ENCODE peak calls at places on chromosomes 7 and 10, in six cellular contexts. H is breast epithelium; P is type B pancreatic cell; U is T-cell; B is activated CD8-positive, alpha-beta memory T cell treated with anti-CD3 and anti-CD28 coated beads, Interleukin-2, amount 10 ng/mL, durations not matched to agents 7 days and 5 days; Z is HFF-Myc. Q is an unnamed sample.

GRCh38 chr7:2106920-2107319 is 125.8 kb downstream of the MAD1L1 start:
- DNase-seq in H (no peak), P (no peak), U (no peak), B (no peak), Z (no peak), Q (peak; percentile 72)

GRCh38 chr10:77351386-77351785 is 286.2 kb downstream of the KCNMA1 start:
- DNase-seq in H (no peak), P (no peak), U (no peak), B (no peak), Z (no peak), Q (no peak)

GRCh38 chr10:30540286-30540685 is 89.3 kb downstream of the LYZL2 start:
- DNase-seq in H (no peak), P (no peak), U (no peak), B (no peak), Z (no peak), Q (no peak)

GRCh38 chr10:58932126-58932525 is 244.3 kb upstream of the PHYHIPL start:
- DNase-seq in H (no peak), P (no peak), U (no peak), B (no peak), Z (no peak), Q (no peak)

GRCh38 chr7:140049339-140050024 is 13.3 kb downstream of the PARP12 start:
- DNase-seq in H (no peak), P (peak; percentile 47), U (no peak), B (no peak), Z (no peak), Q (no peak)

GRCh38 chr7:116706668-116707126 is 34.7 kb downstream of the MET start:
- DNase-seq in H (no peak), P (no peak), U (no peak), B (no peak), Z (no peak), Q (no peak)

GRCh38 chr7:141709749-141710148 is 1.6 kb downstream of the WEE2 start:
- DNase-seq in H (no peak), P (no peak), U (no peak), B (no peak), Z (no peak), Q (no peak)

GRCh38 chr7:153522261-153522660 is 529.9 kb upstream of the DPP6 start:
- DNase-seq in H (no peak), P (no peak), U (no peak), B (no peak), Z (no peak), Q (no peak)

GRCh38 chr7:154489897-154490296 is 437.7 kb downstream of the DPP6 start:
- DNase-seq in H (no peak), P (no peak), U (no peak), B (no peak), Z (no peak), Q (no peak)

GRCh38 chr7:147607151-147607800 is 983.3 kb upstream of the C7orf33 start:
- DNase-seq in H (no peak), P (no peak), U (no peak), B (no peak), Z (no peak), Q (peak; percentile 63)

GRCh38 chr7:77631820-77632219 is 64.4 kb upstream of the RSBN1L start:
- DNase-seq in H (no peak), P (no peak), U (no peak), B (no peak), Z (no peak), Q (no peak)

GRCh38 chr7:128740996-128741395 is 1.8 kb downstream of the CALU start:
- DNase-seq in H (no peak), P (no peak), U (no peak), B (no peak), Z (no peak), Q (no peak)

GRCh38 chr10:31584789-31585406 is 265.9 kb downstream of the ZEB1 start:
- DNase-seq in H (no peak), P (no peak), U (no peak), B (no peak), Z (no peak), Q (no peak)

GRCh38 chr7:73887762-73888161 is 26.8 kb downstream of the TMEM270 start:
- DNase-seq in H (no peak), P (no peak), U (no peak), B (no peak), Z (no peak), Q (no peak)

GRCh38 chr7:77531038-77531437 is 6.1 kb upstream of the PTPN12 start:
- DNase-seq in H (no peak), P (no peak), U (no peak), B (no peak), Z (no peak), Q (no peak)

GRCh38 chr7:112137141-112138101 is 68.8 kb downstream of the DOCK4 start:
- DNase-seq in H (no peak), P (no peak), U (no peak), B (no peak), Z (no peak), Q (peak; percentile 61)

GRCh38 chr7:8440670-8441069 is 7.3 kb downstream of the NXPH1 start:
- DNase-seq in H (no peak), P (no peak), U (no peak), B (no peak), Z (no peak), Q (peak; percentile 41)

GRCh38 chr10:24952146-24952700 is at the start of gene PRTFDC1:
- DNase-seq in H (no peak), P (no peak), U (peak; percentile 9), B (peak; percentile 50), Z (no peak), Q (peak; percentile 81)

GRCh38 chr7:63113713-63114285 is 884.9 kb upstream of the ZNF722 start:
- DNase-seq in H (no peak), P (no peak), U (no peak), B (no peak), Z (no peak), Q (no peak)

GRCh38 chr7:47794016-47794415 is 154.2 kb downstream of the PKD1L1 start:
- DNase-seq in H (no peak), P (no peak), U (no peak), B (no peak), Z (no peak), Q (no peak)

GRCh38 chr7:6271694-6272371 is 591 bp downstream of the CYTH3 start:
- DNase-seq in H (no peak), P (no peak), U (no peak), B (no peak), Z (no peak), Q (peak; percentile 72)

GRCh38 chr10:127962205-127962604 is 55.3 kb downstream of the PTPRE start:
- DNase-seq in H (no peak), P (no peak), U (no peak), B (no peak), Z (no peak), Q (no peak)

GRCh38 chr10:127863231-127863825 is 29.4 kb downstream of the CLRN3 start:
- DNase-seq in H (no peak), P (no peak), U (no peak), B (no peak), Z (peak; percentile 25), Q (no peak)

GRCh38 chr10:43082087-43082486 is 5.2 kb downstream of the RET start:
- DNase-seq in H (no peak), P (no peak), U (no peak), B (no peak), Z (no peak), Q (no peak)

GRCh38 chr10:62732841-62733653 is 71.5 kb upstream of the ADO start:
- DNase-seq in H (no peak), P (no peak), U (peak; percentile 43), B (peak; percentile 78), Z (peak; percentile 16), Q (no peak)

GRCh38 chr10:20133669-20134189 is 317.5 kb downstream of the PLXDC2 start:
- DNase-seq in H (no peak), P (no peak), U (no peak), B (no peak), Z (no peak), Q (no peak)

GRCh38 chr7:35697414-35698175 is 2.7 kb upstream of the HERPUD2 start:
- DNase-seq in H (no peak), P (no peak), U (no peak), B (no peak), Z (no peak), Q (no peak)

GRCh38 chr7:12685550-12685949 is 1.9 kb upstream of the ARL4A start:
- DNase-seq in H (no peak), P (no peak), U (peak; percentile 44), B (peak; percentile 61), Z (no peak), Q (peak; percentile 84)

GRCh38 chr10:73253226-73253557 is 748 bp upstream of the MRPS16 start:
- DNase-seq in H (no peak), P (no peak), U (no peak), B (no peak), Z (no peak), Q (no peak)

GRCh38 chr10:33115720-33116119 is 157.7 kb upstream of the ITGB1 start:
- DNase-seq in H (no peak), P (no peak), U (no peak), B (no peak), Z (no peak), Q (no peak)

GRCh38 chr7:44962483-44963251 is 16.1 kb downstream of the MYO1G start:
- DNase-seq in H (no peak), P (peak; percentile 72), U (no peak), B (peak; percentile 43), Z (no peak), Q (peak; percentile 82)

GRCh38 chr7:100629117-100629711 is 12.1 kb downstream of the TFR2 start:
- DNase-seq in H (no peak), P (no peak), U (no peak), B (peak; percentile 56), Z (no peak), Q (peak; percentile 94)

GRCh38 chr10:26448706-26449435 is 10.7 kb downstream of the APBB1IP start:
- DNase-seq in H (no peak), P (no peak), U (peak; percentile 79), B (peak; percentile 91), Z (no peak), Q (no peak)

GRCh38 chr7:6409091-6409490 is 38.7 kb downstream of the DAGLB start:
- DNase-seq in H (no peak), P (no peak), U (no peak), B (no peak), Z (no peak), Q (no peak)

GRCh38 chr7:139853576-139854511 is 24.8 kb downstream of the TBXAS1 start:
- DNase-seq in H (no peak), P (no peak), U (no peak), B (no peak), Z (no peak), Q (no peak)

GRCh38 chr10:22374489-22375126 is 29.3 kb downstream of the SPAG6 start:
- DNase-seq in H (no peak), P (no peak), U (no peak), B (no peak), Z (no peak), Q (no peak)

GRCh38 chr7:25849361-25850184 is 302.4 kb upstream of the NFE2L3 start:
- DNase-seq in H (no peak), P (no peak), U (no peak), B (no peak), Z (no peak), Q (no peak)